ENCODE peak calls at places on chromosomes 3 and 15, in five cellular contexts. Q, A, G, N and D are unnamed samples.

GRCh38 chr15:52496776-52497470 is 31.8 kb downstream of the MYO5A start:
- DNase-seq in Q (no peak), A (no peak), G (peak), N (no peak), D (no peak)

GRCh38 chr3:87354399-87354798 is 78.0 kb upstream of the POU1F1 start:
- DNase-seq in Q (no peak), A (no peak), G (peak), N (no peak), D (no peak)

GRCh38 chr15:69573815-69574472 is 121.3 kb downstream of the RPLP1 start:
- DNase-seq in Q (no peak), A (no peak), G (no peak), N (peak), D (peak)

GRCh38 chr3:186380622-186381380 is 18.8 kb upstream of the DGKG start:
- DNase-seq in Q (no peak), A (no peak), G (no peak), N (no peak), D (no peak)

GRCh38 chr15:71237456-71238188 is 122.4 kb downstream of the THSD4 start:
- DNase-seq in Q (peak), A (no peak), G (peak), N (no peak), D (no peak)

GRCh38 chr3:158111861-158112260 is 2.0 kb downstream of the RSRC1 start:
- DNase-seq in Q (no peak), A (no peak), G (no peak), N (no peak), D (no peak)

GRCh38 chr15:48954538-48954937 is 9.2 kb downstream of the SHC4 start:
- DNase-seq in Q (no peak), A (no peak), G (peak), N (no peak), D (no peak)

GRCh38 chr3:153958635-153959320 is 162.4 kb upstream of the ARHGEF26 start:
- DNase-seq in Q (no peak), A (no peak), G (no peak), N (no peak), D (no peak)

GRCh38 chr3:63654246-63654645 is 1.8 kb downstream of the SNTN start:
- DNase-seq in Q (peak), A (no peak), G (peak), N (no peak), D (no peak)

GRCh38 chr3:197600796-197601565 is 45.2 kb upstream of the BDH1 start:
- DNase-seq in Q (no peak), A (no peak), G (no peak), N (no peak), D (no peak)

GRCh38 chr15:38668433-38669159 is 104.0 kb upstream of the RASGRP1 start:
- DNase-seq in Q (no peak), A (no peak), G (no peak), N (no peak), D (no peak)

GRCh38 chr3:155391104-155391503 is 97.6 kb upstream of the STRIT1 start:
- DNase-seq in Q (peak), A (no peak), G (peak), N (no peak), D (no peak)

GRCh38 chr3:28476194-28476593 is 127.6 kb upstream of the AZI2 start:
- DNase-seq in Q (peak), A (no peak), G (peak), N (peak), D (peak)

GRCh38 chr15:70633394-70633793 is 130.0 kb downstream of the UACA start:
- DNase-seq in Q (no peak), A (no peak), G (no peak), N (no peak), D (no peak)

GRCh38 chr15:29925227-29926082 is 103.2 kb upstream of the TJP1 start:
- DNase-seq in Q (peak), A (peak), G (peak), N (peak), D (peak)

GRCh38 chr15:56866798-56867197 is 51.6 kb upstream of the TCF12 start:
- DNase-seq in Q (no peak), A (no peak), G (peak), N (no peak), D (no peak)

GRCh38 chr3:12317914-12318313 is 29.0 kb downstream of the PPARG start:
- DNase-seq in Q (no peak), A (no peak), G (no peak), N (no peak), D (no peak)

GRCh38 chr3:61632568-61633175 is 71.3 kb downstream of the PTPRG start:
- DNase-seq in Q (no peak), A (no peak), G (no peak), N (no peak), D (no peak)

GRCh38 chr3:51371943-51372557 is 13.0 kb upstream of the MANF start:
- DNase-seq in Q (peak), A (peak), G (peak), N (peak), D (peak)

GRCh38 chr15:88664151-88664778 is 25.4 kb downstream of the ISG20 start:
- DNase-seq in Q (no peak), A (no peak), G (no peak), N (peak), D (no peak)

GRCh38 chr3:46460051-46460450 is 4.7 kb downstream of the LTF start:
- DNase-seq in Q (no peak), A (no peak), G (no peak), N (no peak), D (no peak)

GRCh38 chr15:75776075-75776443 is 63.4 kb upstream of the CSPG4 start:
- DNase-seq in Q (no peak), A (no peak), G (peak), N (no peak), D (no peak)

GRCh38 chr3:23331141-23331935 is 128.2 kb downstream of the UBE2E2 start:
- DNase-seq in Q (no peak), A (no peak), G (no peak), N (no peak), D (no peak)

GRCh38 chr15:62760506-62760905 is 282.0 kb upstream of the TPM1 start:
- DNase-seq in Q (no peak), A (no peak), G (no peak), N (no peak), D (no peak)

GRCh38 chr15:42056934-42057743 is 36.3 kb upstream of the PLA2G4E start:
- DNase-seq in Q (no peak), A (peak), G (peak), N (peak), D (peak)

GRCh38 chr15:78075490-78076230 is 1.9 kb downstream of the TBC1D2B start:
- DNase-seq in Q (no peak), A (peak), G (peak), N (no peak), D (no peak)

GRCh38 chr3:183085634-183086390 is 13.5 kb downstream of the MCCC1 start:
- DNase-seq in Q (no peak), A (peak), G (peak), N (peak), D (no peak)

GRCh38 chr3:14391033-14391432 is 11.4 kb upstream of the SLC6A6 start:
- DNase-seq in Q (peak), A (no peak), G (peak), N (no peak), D (no peak)

GRCh38 chr3:39147711-39148115 is 5.7 kb downstream of the CSRNP1 start:
- DNase-seq in Q (no peak), A (no peak), G (peak), N (peak), D (no peak)

GRCh38 chr3:129230311-129231019 is 18.9 kb upstream of the COPG1 start:
- DNase-seq in Q (peak), A (peak), G (peak), N (peak), D (no peak)

GRCh38 chr15:80512729-80513670 is 108.8 kb downstream of the ARNT2 start:
- DNase-seq in Q (no peak), A (no peak), G (peak), N (no peak), D (no peak)
- TF ChIP-seq CTCF in Q (peak), A (peak), G (no peak), N (no peak), D (no peak)

GRCh38 chr3:141255864-141256263 is 24.2 kb downstream of the PXYLP1 start:
- DNase-seq in Q (no peak), A (peak), G (peak), N (peak), D (no peak)
- TF ChIP-seq CTCF in Q (peak), A (peak), G (no peak), N (peak), D (no peak)

DNA sequence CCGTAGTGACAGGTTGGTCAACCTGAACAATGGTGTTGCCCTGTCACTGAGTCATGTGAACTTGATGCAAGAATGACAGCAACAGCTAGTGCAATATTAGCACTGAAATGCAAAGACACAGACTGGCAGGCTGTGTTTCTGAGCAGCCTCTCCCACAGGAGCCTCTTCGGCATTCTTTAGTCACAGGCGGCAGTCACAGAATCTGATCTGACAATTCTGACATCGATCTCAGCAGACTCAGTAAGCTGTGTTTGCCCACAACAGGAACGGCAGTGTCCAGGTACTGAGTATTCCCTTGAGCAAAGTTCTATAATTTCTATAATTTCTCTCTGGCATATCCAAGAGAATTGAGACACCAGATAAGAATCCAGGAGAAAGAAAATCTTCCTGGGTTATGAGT is 776.8 kb downstream of the GRM7 start:
- DNase-seq in Q (no peak), A (no peak), G (no peak), N (no peak), D (no peak)
- TF ChIP-seq CTCF in Q (no peak), A (no peak), G (no peak), N (no peak), D (no peak)

DNA sequence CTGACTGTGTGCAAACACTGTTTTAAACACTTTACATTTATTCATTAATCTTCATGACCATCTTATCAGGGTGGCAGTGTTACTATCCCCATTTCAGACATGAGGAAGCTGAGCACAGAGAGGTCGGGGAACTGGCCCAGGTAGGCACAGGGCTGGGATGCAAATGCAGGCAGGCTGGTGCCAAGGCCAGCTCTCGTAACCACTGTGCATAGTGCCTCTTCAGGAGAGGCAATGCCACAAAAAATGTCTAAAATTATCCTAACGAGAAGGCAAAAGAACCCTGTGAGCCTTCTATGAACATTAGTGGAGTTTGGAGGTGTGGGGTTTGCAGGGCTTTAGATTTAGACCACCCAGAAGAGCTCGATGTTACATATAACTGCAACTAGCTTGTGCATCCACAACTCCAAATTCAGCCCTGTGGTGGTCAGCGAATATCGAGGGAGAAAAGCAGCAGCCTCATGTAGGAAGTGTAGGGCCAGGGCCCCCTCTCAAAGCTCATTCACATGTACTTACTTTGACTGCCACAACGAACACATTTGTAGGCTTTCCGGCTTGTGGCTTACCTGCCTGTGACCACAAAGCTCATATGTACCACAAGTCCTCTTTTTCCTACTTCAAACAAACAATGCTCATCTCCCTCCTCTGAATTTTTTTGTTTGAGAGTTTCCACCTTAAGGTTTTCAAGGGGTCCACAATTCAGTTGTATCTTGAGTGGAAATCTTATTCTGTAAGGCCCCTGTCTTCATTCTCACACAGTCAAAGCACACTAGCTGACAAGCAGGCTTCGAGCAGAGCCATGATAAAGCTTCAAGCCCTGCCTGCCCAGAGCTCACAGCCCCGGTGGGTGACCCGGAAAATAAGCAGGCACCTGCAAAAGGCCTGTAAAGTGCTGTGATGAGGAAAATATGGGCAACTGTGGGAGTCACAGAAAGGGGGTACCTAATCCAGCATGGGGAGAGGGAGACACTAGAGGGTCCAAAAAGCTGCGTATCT is 722.9 kb upstream of the CFAP20DC start:
- DNase-seq in Q (no peak), A (no peak), G (no peak), N (peak), D (no peak)
- TF ChIP-seq CTCF in Q (no peak), A (no peak), G (no peak), N (no peak), D (no peak)

GRCh38 chr3:126103121-126104027 is 19.4 kb upstream of the SLC41A3 start:
- DNase-seq in Q (no peak), A (peak), G (no peak), N (peak), D (no peak)
- TF ChIP-seq CTCF in Q (no peak), A (peak), G (no peak), N (peak), D (no peak)

GRCh38 chr3:6066397-6066796 is 794.5 kb upstream of the GRM7 start:
- DNase-seq in Q (no peak), A (no peak), G (no peak), N (no peak), D (no peak)
- TF ChIP-seq CTCF in Q (no peak), A (no peak), G (no peak), N (no peak), D (no peak)

GRCh38 chr3:120100711-120101110 is 6.5 kb upstream of the GSK3B start:
- DNase-seq in Q (no peak), A (no peak), G (peak), N (no peak), D (no peak)
- TF ChIP-seq CTCF in Q (no peak), A (no peak), G (no peak), N (no peak), D (no peak)

GRCh38 chr3:50155491-50155878 is 361 bp downstream of the SEMA3F start:
- DNase-seq in Q (no peak), A (no peak), G (no peak), N (no peak), D (no peak)

GRCh38 chr3:50155891-50156290 is 767 bp downstream of the SEMA3F start:
- DNase-seq in Q (no peak), A (no peak), G (peak), N (no peak), D (no peak)

GRCh38 chr3:50154840-50155490 is at the start of gene SEMA3F:
- DNase-seq in Q (no peak), A (peak), G (peak), N (peak), D (peak)

GRCh38 chr3:50153782-50154475 is 1.2 kb upstream of the SEMA3F start:
- DNase-seq in Q (no peak), A (no peak), G (no peak), N (no peak), D (no peak)

DNA sequence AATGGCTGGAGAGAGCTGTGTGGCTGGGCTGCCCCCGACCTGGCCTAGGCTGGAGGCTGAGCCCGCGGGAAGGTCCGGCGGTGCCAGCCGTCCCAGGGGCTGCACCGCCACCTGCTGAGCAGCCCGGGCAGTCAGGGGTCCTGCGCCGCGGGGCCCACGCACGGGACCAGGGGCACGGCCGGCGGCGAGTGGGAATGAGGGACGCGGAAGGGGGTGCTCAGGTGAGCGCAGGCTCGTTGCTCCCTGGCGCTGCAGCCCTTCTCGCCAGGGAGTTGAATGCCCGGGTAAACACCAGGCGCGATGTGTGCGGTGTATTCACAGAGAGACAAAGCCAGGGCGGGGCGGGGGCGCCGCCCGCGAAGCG is 666 bp upstream of the SEMA3F start:
- DNase-seq in Q (no peak), A (peak), G (peak), N (peak), D (no peak)
- TF ChIP-seq CTCF in Q (no peak), A (peak), G (no peak), N (peak), D (peak)

DNA sequence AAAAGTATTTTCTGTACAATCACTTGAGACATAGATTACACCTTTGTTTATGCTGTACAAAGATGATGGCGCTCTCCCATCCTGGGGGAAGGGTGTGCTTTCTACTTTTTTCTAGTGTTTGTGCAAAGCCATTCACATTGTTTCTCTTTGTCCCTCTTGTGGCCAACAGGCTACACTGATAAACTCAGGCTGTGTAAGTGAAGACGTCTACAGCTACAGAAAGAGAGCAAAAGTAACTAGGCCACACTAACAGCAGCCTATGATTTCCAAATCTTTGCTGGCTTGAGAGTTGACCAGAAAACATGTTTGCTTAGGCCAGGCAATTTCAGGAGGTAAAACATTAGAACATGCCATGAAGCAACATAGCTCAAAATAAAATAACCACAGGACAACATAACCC is 75.1 kb downstream of the FOXB1 start:
- DNase-seq in Q (no peak), A (no peak), G (peak), N (peak), D (no peak)
- TF ChIP-seq CTCF in Q (peak), A (peak), G (no peak), N (peak), D (no peak)

GRCh38 chr15:68366314-68366713 is 65.6 kb downstream of the ITGA11 start:
- DNase-seq in Q (no peak), A (no peak), G (no peak), N (no peak), D (no peak)
- TF ChIP-seq CTCF in Q (no peak), A (no peak), G (no peak), N (no peak), D (no peak)